ENCODE peak calls at places on chromosomes 2 and 18, in nine cellular contexts. C is left cardiac atrium; W is activated T-cell treated with anti-CD3 and anti-CD28 coated beads for 4 hours; Q is EH; O is stimulated activated CD4-positive, alpha-beta T cell treated with anti-CD3 and anti-CD28 coated beads, Interleukin-1b, Interleukin-23, amount 100 ng/mL, for 24 hours; E is CD8-positive, alpha-beta T cell; G is activated T-helper 9 cell treated with anti-CD3 and anti-CD28 coated beads, Interleukin-2, amount 50 U/mL, for 16 hours; J is tibial nerve; F is NCI-H2081. R is an unnamed sample.

GRCh38 chr2:96258393-96259022 is 7.3 kb downstream of the TMEM127 start:
- DNase-seq in C (no peak), W (no peak), Q (peak), O (no peak), E (no peak), G (no peak), J (no peak), F (no peak), R (no peak)

GRCh38 chr2:204272089-204272488 is 273.2 kb upstream of the PARD3B start:
- DNase-seq in C (no peak), W (no peak), Q (no peak), O (no peak), E (no peak), G (no peak), J (no peak), F (no peak), R (no peak)

GRCh38 chr2:128008089-128008672 is 19.7 kb downstream of the SAP130 start:
- DNase-seq in C (no peak), W (no peak), Q (no peak), O (no peak), E (no peak), G (no peak), J (no peak), F (no peak), R (no peak)

GRCh38 chr2:59604143-59604542 is 949.3 kb downstream of the BCL11A start:
- DNase-seq in C (no peak), W (no peak), Q (no peak), O (no peak), E (no peak), G (no peak), J (no peak), F (peak), R (no peak)

GRCh38 chr2:55932843-55933242 is 9.3 kb upstream of the EFEMP1 start:
- DNase-seq in C (no peak), W (no peak), Q (no peak), O (no peak), E (no peak), G (no peak), J (no peak), F (no peak), R (no peak)

GRCh38 chr2:6866239-6866745 is 585 bp upstream of the CMPK2 start:
- DNase-seq in C (peak), W (no peak), Q (peak), O (no peak), E (peak), G (no peak), J (no peak), F (peak), R (peak)

GRCh38 chr18:63307555-63308200 is 11.9 kb downstream of the BCL2 start:
- DNase-seq in C (no peak), W (no peak), Q (peak), O (no peak), E (no peak), G (no peak), J (no peak), F (no peak), R (no peak)

GRCh38 chr2:20468549-20469500 is 22.0 kb downstream of the RHOB start:
- DNase-seq in C (no peak), W (no peak), Q (no peak), O (no peak), E (no peak), G (no peak), J (no peak), F (no peak), R (no peak)

GRCh38 chr2:63735263-63735662 is 106.4 kb upstream of the UGP2 start:
- DNase-seq in C (no peak), W (no peak), Q (peak), O (no peak), E (no peak), G (no peak), J (no peak), F (no peak), R (no peak)

GRCh38 chr2:47264183-47264582 is 109.1 kb upstream of the STPG4 start:
- DNase-seq in C (no peak), W (no peak), Q (no peak), O (no peak), E (no peak), G (no peak), J (no peak), F (no peak), R (no peak)

GRCh38 chr2:219251656-219252055 is 1.4 kb upstream of the TUBA4B start:
- DNase-seq in C (no peak), W (no peak), Q (peak), O (no peak), E (no peak), G (no peak), J (no peak), F (no peak), R (no peak)

GRCh38 chr2:197708331-197708730 is 3.2 kb downstream of the MARS2 start:
- DNase-seq in C (no peak), W (no peak), Q (peak), O (no peak), E (no peak), G (no peak), J (no peak), F (no peak), R (peak)

GRCh38 chr2:9336209-9336533 is 87.2 kb downstream of the ITGB1BP1 start:
- DNase-seq in C (no peak), W (no peak), Q (peak), O (no peak), E (no peak), G (no peak), J (no peak), F (peak), R (no peak)

GRCh38 chr2:156817430-156817829 is 381.3 kb downstream of the GPD2 start:
- DNase-seq in C (no peak), W (no peak), Q (no peak), O (no peak), E (no peak), G (no peak), J (no peak), F (no peak), R (no peak)

GRCh38 chr2:42342795-42343241 is 18.2 kb downstream of the COX7A2L start:
- DNase-seq in C (no peak), W (no peak), Q (no peak), O (no peak), E (no peak), G (no peak), J (no peak), F (no peak), R (no peak)

GRCh38 chr2:31256611-31257382 is 22.8 kb downstream of the EHD3 start:
- DNase-seq in C (no peak), W (no peak), Q (no peak), O (no peak), E (no peak), G (no peak), J (no peak), F (no peak), R (no peak)

GRCh38 chr2:12787891-12788783 is 71.4 kb downstream of the TRIB2 start:
- DNase-seq in C (peak), W (no peak), Q (peak), O (no peak), E (no peak), G (no peak), J (peak), F (no peak), R (no peak)

GRCh38 chr18:22683196-22683676 is 249.9 kb upstream of the RBBP8 start:
- DNase-seq in C (peak), W (no peak), Q (peak), O (no peak), E (no peak), G (no peak), J (peak), F (peak), R (peak)

GRCh38 chr2:79887747-79888374 is 375.0 kb downstream of the CTNNA2 start:
- DNase-seq in C (no peak), W (peak), Q (peak), O (no peak), E (no peak), G (no peak), J (peak), F (peak), R (peak)

GRCh38 chr2:170817247-170817998 is 736 bp downstream of the GAD1 start:
- DNase-seq in C (no peak), W (no peak), Q (peak), O (no peak), E (no peak), G (no peak), J (no peak), F (peak), R (peak)

GRCh38 chr2:51516667-51517066 is 484.7 kb upstream of the NRXN1 start:
- DNase-seq in C (no peak), W (no peak), Q (no peak), O (no peak), E (no peak), G (no peak), J (no peak), F (no peak), R (no peak)

GRCh38 chr2:173759959-173760358 is 205.2 kb downstream of the SP3 start:
- DNase-seq in C (no peak), W (no peak), Q (no peak), O (no peak), E (no peak), G (no peak), J (no peak), F (no peak), R (no peak)

GRCh38 chr2:50438293-50438692 is 593.6 kb downstream of the NRXN1 start:
- DNase-seq in C (no peak), W (no peak), Q (no peak), O (no peak), E (no peak), G (no peak), J (no peak), F (peak), R (no peak)

GRCh38 chr18:79983253-79983652 is 5.1 kb downstream of the TXNL4A start:
- DNase-seq in C (no peak), W (no peak), Q (no peak), O (no peak), E (no peak), G (no peak), J (no peak), F (no peak), R (no peak)

GRCh38 chr2:98234763-98235162 is 111.5 kb upstream of the CNGA3 start:
- DNase-seq in C (no peak), W (no peak), Q (no peak), O (no peak), E (no peak), G (no peak), J (no peak), F (no peak), R (no peak)

GRCh38 chr2:203650860-203651613 is 55.4 kb upstream of the CD28 start:
- DNase-seq in C (no peak), W (no peak), Q (peak), O (no peak), E (no peak), G (no peak), J (peak), F (peak), R (peak)

GRCh38 chr2:234952270-234953115 is 676 bp downstream of the SH3BP4 start:
- DNase-seq in C (peak), W (no peak), Q (peak), O (no peak), E (no peak), G (no peak), J (no peak), F (peak), R (no peak)

GRCh38 chr2:231308631-231309414 is 86.7 kb upstream of the B3GNT7 start:
- DNase-seq in C (no peak), W (no peak), Q (peak), O (no peak), E (no peak), G (no peak), J (no peak), F (no peak), R (no peak)

GRCh38 chr2:150230616-150231015 is 256.9 kb downstream of the RND3 start:
- DNase-seq in C (no peak), W (no peak), Q (no peak), O (no peak), E (no peak), G (no peak), J (no peak), F (no peak), R (no peak)

GRCh38 chr2:26805241-26805676 is 19.4 kb downstream of the CENPA start:
- DNase-seq in C (no peak), W (no peak), Q (peak), O (no peak), E (no peak), G (no peak), J (no peak), F (no peak), R (no peak)

GRCh38 chr2:19244460-19245363 is 113.7 kb downstream of the OSR1 start:
- DNase-seq in C (no peak), W (no peak), Q (peak), O (no peak), E (no peak), G (no peak), J (no peak), F (no peak), R (no peak)

GRCh38 chr18:1663879-1664705 is 759.4 kb downstream of the ADCYAP1 start:
- DNase-seq in C (peak), W (no peak), Q (no peak), O (peak), E (no peak), G (no peak), J (peak), F (peak), R (peak)

GRCh38 chr2:106314427-106314826 is 120.3 kb upstream of the UXS1 start:
- DNase-seq in C (no peak), W (no peak), Q (no peak), O (no peak), E (no peak), G (no peak), J (no peak), F (no peak), R (no peak)

GRCh38 chr2:121944072-121944829 is 188.8 kb downstream of the TSN start:
- DNase-seq in C (no peak), W (no peak), Q (peak), O (no peak), E (no peak), G (no peak), J (peak), F (no peak), R (no peak)

R was measured in SW480.